ENCODE peak calls at places on chromosomes 6 and 20, in five cellular contexts. D is psoas muscle, Y is IMR-90, G is lower lobe of right lung, X is H9. V is an unnamed sample. For H3K4me1 and H3K27me3, the result is how much of the 10 kb centered on the place peaks cover.

GRCh38 chr20:38932457-38933120 is 6.4 kb downstream of the FAM83D start:
- DNase-seq in Y (peak), D (no peak), G (no peak), X (no peak), V (no peak)

GRCh38 chr20:61643631-61644386 is 391.7 kb downstream of the CDH4 start:
- DNase-seq in Y (no peak), G (no peak), D (no peak), X (no peak), V (no peak)

GRCh38 chr6:112571886-112572285 is 224.8 kb downstream of the RFPL4B start:
- DNase-seq in D (no peak), G (no peak), X (no peak), Y (peak), V (no peak)

GRCh38 chr6:24738732-24739131 is 19.8 kb upstream of the C6orf62 start:
- DNase-seq in Y (no peak), G (no peak), X (no peak), D (no peak), V (no peak)

GRCh38 chr6:169115632-169116031 is 138.0 kb downstream of the THBS2 start:
- DNase-seq in G (no peak), X (no peak), Y (peak), D (no peak), V (no peak)

GRCh38 chr20:56616704-56617103 is 12.4 kb upstream of the TFAP2C start:
- DNase-seq in D (no peak), G (no peak), X (no peak), Y (no peak), V (no peak)

GRCh38 chr6:161870236-161870901 is 596.5 kb upstream of the AGPAT4 start:
- DNase-seq in Y (no peak), X (no peak), G (no peak), D (no peak), V (no peak)

GRCh38 chr6:145688493-145688905 is 46.8 kb downstream of the EPM2A start:
- DNase-seq in D (no peak), Y (peak), G (no peak), X (no peak), V (no peak)

GRCh38 chr20:22511943-22512910 is 72.1 kb downstream of the FOXA2 start:
- DNase-seq in Y (no peak), D (no peak), X (peak), G (peak), V (no peak)

GRCh38 chr6:39058471-39059147 is 10.0 kb downstream of the GLP1R start:
- DNase-seq in X (no peak), G (no peak), Y (no peak), D (no peak), V (no peak)

GRCh38 chr20:16711859-16712258 is 18.0 kb upstream of the SNRPB2 start:
- DNase-seq in Y (no peak), X (no peak), D (no peak), G (no peak), V (no peak)

GRCh38 chr6:128743974-128744765 is 138.8 kb upstream of the LAMA2 start:
- DNase-seq in D (no peak), Y (no peak), X (peak), G (no peak), V (no peak)

GRCh38 chr20:25008388-25009217 is 16.1 kb upstream of the APMAP start:
- DNase-seq in X (peak), G (no peak), D (no peak), Y (no peak), V (no peak)

GRCh38 chr20:52190437-52191131 is 995 bp downstream of the ZFP64 start:
- DNase-seq in G (no peak), Y (peak), D (no peak), X (peak), V (no peak)

GRCh38 chr20:21395039-21395665 is 2.2 kb downstream of the NKX2-4 start:
- DNase-seq in Y (no peak), X (no peak), D (no peak), G (no peak), V (no peak)

GRCh38 chr6:133242761-133243590 is 1.8 kb downstream of the EYA4 start:
- DNase-seq in X (peak), G (no peak), Y (peak), D (peak), V (no peak)

GRCh38 chr6:155040154-155040553 is 45.0 kb downstream of the TIAM2 start:
- DNase-seq in X (peak), Y (no peak), G (no peak), D (no peak), V (no peak)

GRCh38 chr6:46129301-46129633 is 522 bp upstream of the ENPP4 start:
- DNase-seq in Y (no peak), G (no peak), X (no peak), D (no peak), V (no peak)

GRCh38 chr6:33018904-33019303 is 9.5 kb upstream of the HLA-DOA start:
- DNase-seq in G (peak), X (no peak), D (no peak), Y (peak), V (no peak)

GRCh38 chr20:2042400-2042799 is 48.5 kb upstream of the PDYN start:
- DNase-seq in X (no peak), G (no peak), Y (peak), D (no peak), V (no peak)

GRCh38 chr6:39263299-39264037 is 34.2 kb upstream of the KCNK5 start:
- DNase-seq in G (no peak), D (no peak), Y (no peak), X (no peak), V (no peak)

GRCh38 chr6:18454446-18454845 is 67.3 kb downstream of the RNF144B start:
- DNase-seq in G (no peak), X (no peak), Y (no peak), D (no peak), V (no peak)

GRCh38 chr6:683742-684440 is 9.0 kb downstream of the EXOC2 start:
- DNase-seq in X (peak), G (no peak), D (no peak), Y (peak), V (no peak)

GRCh38 chr6:17096657-17097056 is 5.2 kb upstream of the STMND1 start:
- DNase-seq in X (no peak), D (no peak), G (no peak), Y (no peak), V (no peak)
- H3K27ac ChIP-seq in X (no peak), D (no peak), G (no peak), Y (no peak), V (no peak)

DNA sequence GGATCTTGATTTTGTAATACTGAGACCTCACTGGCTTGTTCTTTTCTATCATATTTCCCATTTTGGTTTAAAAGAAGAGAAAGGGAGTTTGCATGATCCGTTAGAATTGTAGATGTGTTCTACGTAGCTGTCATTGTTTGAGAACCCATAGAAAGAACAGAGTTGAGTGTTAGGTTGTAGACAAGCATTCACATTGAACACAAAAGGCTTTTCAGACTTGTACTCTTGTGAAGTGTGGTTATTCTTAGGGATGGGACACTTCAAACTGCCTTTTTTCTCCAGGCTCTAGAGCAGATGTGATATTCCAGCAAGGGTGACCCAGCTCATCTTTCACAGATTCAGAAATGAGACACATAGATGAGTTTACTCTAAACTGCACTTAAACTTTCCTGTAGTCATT is 19.9 kb downstream of the FOXO3 start:
- DNase-seq in D (no peak), Y (no peak), X (no peak), G (no peak), V (no peak)
- H3K4me1 ChIP-seq in D (half or more), Y (under half), X (under half), G (half or more), V (under half)

DNA sequence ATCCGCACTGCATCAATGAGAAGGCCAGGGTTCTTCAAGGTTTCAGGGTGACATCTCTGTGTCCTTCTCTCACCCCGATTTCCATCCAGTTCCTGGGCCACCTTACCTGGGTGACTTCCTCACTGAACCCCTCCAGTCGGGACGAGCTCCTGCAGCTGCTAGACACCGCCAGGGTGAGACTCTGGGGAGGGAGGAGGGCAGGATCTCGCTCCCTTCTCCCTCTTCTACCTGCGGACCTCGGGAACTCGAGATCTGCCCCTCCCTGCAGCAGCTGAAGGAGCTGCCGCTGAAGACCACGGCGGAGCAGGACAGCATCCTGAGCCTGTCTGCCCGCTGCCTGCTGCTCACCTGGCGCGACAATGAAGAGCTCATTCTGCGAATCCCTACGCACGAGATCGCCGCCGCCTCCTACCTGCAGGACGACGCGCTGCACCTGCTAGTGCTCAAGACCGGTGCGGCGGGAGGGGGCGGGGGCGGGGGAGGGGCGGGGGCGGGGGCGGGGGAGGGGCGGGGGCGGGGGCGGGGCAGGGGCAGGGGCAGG is 7.5 kb downstream of the CCM2L start:
- DNase-seq in G (peak), D (no peak), X (peak), Y (no peak), V (no peak)
- H3K27me3 ChIP-seq in G (under half), D (under half), X (under half), Y (half or more), V (under half)

GRCh38 chr20:58706150-58706892 is 13.7 kb downstream of the NPEPL1 start:
- DNase-seq in G (no peak), D (no peak), X (no peak), Y (no peak), V (no peak)
- H3K27ac ChIP-seq in G (no peak), D (no peak), X (no peak), Y (no peak), V (no peak)

GRCh38 chr20:53921443-53921973 is 148.9 kb downstream of the BCAS1 start:
- DNase-seq in G (no peak), D (no peak), X (no peak), Y (no peak), V (no peak)
- H3K4me1 ChIP-seq in G (under half), D (under half), X (under half), Y (under half), V (under half)

GRCh38 chr6:125116170-125116569 is 37.4 kb upstream of the TPD52L1 start:
- DNase-seq in X (no peak), D (no peak), G (no peak), Y (no peak), V (no peak)

GRCh38 chr6:125111219-125111983 is 42.2 kb upstream of the TPD52L1 start:
- DNase-seq in D (no peak), X (no peak), G (no peak), Y (no peak), V (no peak)

GRCh38 chr6:125110056-125110455 is 43.5 kb upstream of the TPD52L1 start:
- DNase-seq in X (no peak), Y (no peak), G (no peak), D (no peak), V (no peak)

GRCh38 chr6:125114248-125114858 is 39.2 kb upstream of the TPD52L1 start:
- DNase-seq in G (no peak), D (peak), Y (peak), X (no peak), V (no peak)

DNA sequence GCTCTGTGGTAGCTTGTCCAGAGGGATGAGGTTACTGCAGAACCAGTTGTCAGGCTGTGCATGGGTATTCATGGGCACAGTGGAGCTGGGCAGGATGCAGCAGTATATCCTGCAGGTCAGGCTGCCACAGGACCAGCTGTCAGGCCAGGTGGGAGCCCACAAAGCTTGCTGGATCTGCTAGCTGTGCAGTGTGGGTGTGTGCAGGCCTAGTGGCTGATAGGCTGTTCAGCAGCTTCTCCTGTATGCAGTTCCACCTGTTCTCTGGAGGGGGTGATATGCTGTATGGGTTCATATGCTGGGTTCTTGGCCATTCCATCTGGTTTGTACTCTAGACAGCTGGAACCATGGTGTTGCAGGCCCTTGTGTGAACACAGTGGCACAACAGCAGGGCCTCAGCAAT is 40.6 kb upstream of the TPD52L1 start:
- DNase-seq in X (no peak), D (no peak), Y (no peak), G (no peak), V (no peak)
- H3K27me3 ChIP-seq in X (under half), D (under half), Y (under half), G (under half), V (under half)

V was measured in aorta.